ENCODE peak calls at places on chromosomes 12 and 14, in six cellular contexts. S is right lobe of liver; U is CD4-positive, CD25-positive, alpha-beta regulatory T cell; F is CD4-positive, alpha-beta T cell; Q is dorsolateral prefrontal cortex; V is uterus. M is an unnamed sample.

GRCh38 chr12:50690923-50691322 is 73.0 kb upstream of the ATF1 start:
- DNase-seq in S (no peak), U (no peak), F (no peak), Q (peak; percentile 52), V (no peak), M (peak; percentile 32)

GRCh38 chr12:110741795-110742717 is 635 bp downstream of the PPP1CC start:
- DNase-seq in S (peak; percentile 59), U (no peak), F (no peak), Q (no peak), V (peak; percentile 59), M (peak; percentile 36)

GRCh38 chr12:25997401-25997973 is 39.0 kb downstream of the RASSF8 start:
- DNase-seq in S (no peak), U (no peak), F (no peak), Q (no peak), V (no peak), M (no peak)

GRCh38 chr12:119682635-119683340 is 14.9 kb downstream of the PRKAB1 start:
- DNase-seq in S (no peak), U (no peak), F (no peak), Q (no peak), V (no peak), M (no peak)

GRCh38 chr14:79890527-79890926 is 320.8 kb downstream of the DIO2 start:
- DNase-seq in S (no peak), U (no peak), F (no peak), Q (no peak), V (no peak), M (no peak)

GRCh38 chr12:109010259-109010658 is 10.6 kb downstream of the SVOP start:
- DNase-seq in S (no peak), U (no peak), F (no peak), Q (no peak), V (no peak), M (no peak)

GRCh38 chr14:102923201-102923919 is 897 bp downstream of the AMN start:
- DNase-seq in S (no peak), U (no peak), F (no peak), Q (no peak), V (no peak), M (no peak)

GRCh38 chr12:122870867-122871664 is 24.9 kb downstream of the VPS37B start:
- DNase-seq in S (peak; percentile 81), U (no peak), F (no peak), Q (peak; percentile 52), V (no peak), M (no peak)

GRCh38 chr14:52268191-52269061 is 928 bp downstream of the PTGDR start:
- DNase-seq in S (no peak), U (no peak), F (no peak), Q (no peak), V (no peak), M (no peak)

GRCh38 chr14:99946652-99947489 is 118.4 kb upstream of the EVL start:
- DNase-seq in S (peak; percentile 61), U (peak; percentile 39), F (peak; percentile 45), Q (no peak), V (no peak), M (no peak)

GRCh38 chr12:3614806-3615466 is 123.9 kb downstream of the PRMT8 start:
- DNase-seq in S (no peak), U (no peak), F (no peak), Q (peak; percentile 23), V (no peak), M (no peak)

GRCh38 chr14:101482066-101482465 is 79.2 kb upstream of the DIO3 start:
- DNase-seq in S (no peak), U (no peak), F (no peak), Q (peak; percentile 1), V (no peak), M (no peak)

GRCh38 chr14:92702441-92702918 is 45.9 kb downstream of the LGMN start:
- DNase-seq in S (peak; percentile 69), U (no peak), F (no peak), Q (peak; percentile 32), V (no peak), M (no peak)

GRCh38 chr12:56271031-56271430 is 4.3 kb downstream of the COQ10A start:
- DNase-seq in S (no peak), U (no peak), F (no peak), Q (no peak), V (no peak), M (no peak)

GRCh38 chr12:115993715-115994114 is 283.8 kb downstream of the MED13L start:
- DNase-seq in S (no peak), U (no peak), F (no peak), Q (no peak), V (no peak), M (no peak)

GRCh38 chr14:93993382-93993781 is 3.7 kb upstream of the CCDC197 start:
- DNase-seq in S (no peak), U (no peak), F (no peak), Q (no peak), V (no peak), M (no peak)

GRCh38 chr12:123388218-123388947 is 4.5 kb downstream of the KMT5A start:
- DNase-seq in S (peak; percentile 87), U (peak; percentile 79), F (peak; percentile 69), Q (peak; percentile 75), V (peak; percentile 75), M (peak; percentile 80)

GRCh38 chr14:48430805-48431204 is 755.4 kb upstream of the MDGA2 start:
- DNase-seq in S (no peak), U (no peak), F (no peak), Q (no peak), V (no peak), M (no peak)

GRCh38 chr14:73188501-73188903 is 48.8 kb upstream of the PAPLN start:
- DNase-seq in S (no peak), U (no peak), F (no peak), Q (no peak), V (no peak), M (no peak)

GRCh38 chr12:107362960-107363359 is 269.6 kb upstream of the CRY1 start:
- DNase-seq in S (no peak), U (no peak), F (no peak), Q (no peak), V (no peak), M (no peak)

GRCh38 chr12:6392499-6392898 is 8.5 kb downstream of the LTBR start:
- DNase-seq in S (no peak), U (no peak), F (no peak), Q (no peak), V (peak; percentile 52), M (no peak)

GRCh38 chr12:121789233-121789781 is 4.2 kb downstream of the RHOF start:
- DNase-seq in S (no peak), U (peak; percentile 50), F (peak; percentile 39), Q (no peak), V (no peak), M (no peak)

GRCh38 chr12:80353254-80353653 is 90.8 kb upstream of the PTPRQ start:
- DNase-seq in S (no peak), U (no peak), F (no peak), Q (no peak), V (no peak), M (no peak)

DNA sequence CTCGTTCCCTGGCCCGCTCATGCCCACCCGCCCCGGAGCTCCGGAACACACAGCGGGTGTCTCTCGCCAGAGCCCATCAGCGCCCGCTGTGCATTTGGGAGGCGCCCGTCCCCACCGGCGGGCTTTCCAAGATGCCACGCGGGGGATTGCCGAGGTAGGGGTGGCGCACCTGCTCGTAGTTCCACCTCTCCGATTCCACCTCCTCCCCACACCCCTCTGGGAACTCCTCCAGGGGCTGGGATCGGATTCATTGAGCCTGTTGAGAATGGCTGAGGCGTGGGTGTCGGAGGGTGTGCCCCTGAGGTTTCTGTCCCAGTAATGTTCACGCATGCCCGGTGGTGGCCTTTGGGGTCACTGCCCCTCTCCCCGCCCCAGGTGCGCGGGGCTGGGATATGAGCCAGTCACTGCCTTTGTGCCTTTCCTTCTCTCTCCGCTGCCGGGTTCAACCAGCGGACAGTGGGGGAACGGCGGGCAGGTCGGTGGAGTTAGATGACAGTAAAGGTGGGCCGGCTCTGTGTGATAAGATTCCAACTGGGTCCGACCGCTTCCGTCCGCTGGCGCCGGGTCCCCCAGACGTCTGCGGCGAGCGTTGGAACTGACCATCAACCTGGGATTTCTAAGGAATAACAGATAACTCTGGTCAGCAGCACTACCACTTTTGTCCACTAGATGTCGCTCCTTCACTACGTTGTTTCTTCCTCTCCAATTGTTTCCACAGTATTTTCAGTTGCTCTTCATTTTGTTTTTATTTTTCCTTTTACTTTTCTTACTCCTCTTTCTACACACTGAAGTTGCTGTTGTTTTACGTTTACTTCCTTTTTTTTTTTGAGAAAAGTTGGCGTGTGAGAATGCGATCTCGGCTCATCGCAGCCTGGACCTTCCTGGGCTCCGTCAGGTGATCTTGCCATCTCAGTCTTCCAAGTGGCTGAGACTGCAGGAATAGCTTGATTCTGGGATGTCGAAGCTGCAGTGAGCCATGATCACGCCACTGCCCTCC is 178.1 kb upstream of the ALG10B start:
- DNase-seq in S (peak; percentile 69), U (peak; percentile 56), F (peak; percentile 58), Q (peak; percentile 70), V (peak; percentile 78), M (peak; percentile 37)
- H3K27ac ChIP-seq in S (no peak overlapping the region), U (no peak overlapping the region), F (no peak overlapping the region), Q (no peak overlapping the region), V (no peak overlapping the region), M (no peak overlapping the region)

GRCh38 chr12:14267724-14268123 is 97.8 kb upstream of the ATF7IP start:
- DNase-seq in S (no peak), U (no peak), F (no peak), Q (no peak), V (no peak), M (no peak)
- H3K27ac ChIP-seq in S (no peak overlapping the region), U (no peak overlapping the region), F (no peak overlapping the region), Q (no peak overlapping the region), V (no peak overlapping the region), M (no peak overlapping the region)

DNA sequence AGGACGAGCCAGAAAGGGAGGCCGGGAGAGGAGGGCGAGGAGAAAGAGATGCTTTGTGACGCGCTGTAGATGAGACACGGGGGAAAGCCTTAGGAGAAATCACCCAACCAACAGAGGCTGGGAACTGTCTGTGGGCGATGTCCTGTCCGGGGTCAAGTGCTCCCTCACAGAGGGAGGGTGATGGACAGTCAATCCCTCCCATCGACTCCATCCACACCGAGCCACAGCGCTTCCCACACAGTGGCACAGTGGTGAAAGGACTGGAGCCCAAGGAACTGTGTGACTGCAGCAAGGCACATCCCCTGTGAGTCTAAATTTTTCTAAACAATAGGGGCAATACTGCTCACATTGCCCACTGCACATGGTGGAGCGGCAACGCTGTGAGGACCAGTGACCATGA is 89.1 kb downstream of the TTC7B start:
- DNase-seq in S (no peak), U (no peak), F (no peak), Q (no peak), V (no peak), M (peak; percentile 18)
- H3K27ac ChIP-seq in S (no peak overlapping the region), U (no peak overlapping the region), F (no peak overlapping the region), Q (peak overlapping the region; percentile 85), V (no peak overlapping the region), M (peak overlapping the region; percentile 72)

GRCh38 chr12:96194901-96195844 is 998 bp downstream of the ELK3 start:
- DNase-seq in S (peak; percentile 50), U (peak; percentile 70), F (peak; percentile 66), Q (peak; percentile 37), V (peak; percentile 70), M (no peak)

GRCh38 chr12:96195845-96196451 is 1.8 kb downstream of the ELK3 start:
- DNase-seq in S (peak; percentile 42), U (peak; percentile 26), F (peak; percentile 41), Q (no peak), V (peak; percentile 47), M (no peak)

GRCh38 chr12:96192926-96193573 is 1.1 kb upstream of the ELK3 start:
- DNase-seq in S (peak; percentile 35), U (no peak), F (no peak), Q (no peak), V (no peak), M (no peak)

GRCh38 chr12:96193725-96194571 is at the start of gene ELK3:
- DNase-seq in S (peak; percentile 69), U (peak; percentile 45), F (peak; percentile 64), Q (peak; percentile 40), V (peak; percentile 69), M (peak; percentile 10)

GRCh38 chr12:96194572-96194889 is 356 bp downstream of the ELK3 start:
- DNase-seq in S (no peak), U (no peak), F (no peak), Q (no peak), V (no peak), M (no peak)
- H3K27ac ChIP-seq in S (peak overlapping the region; percentile 37), U (peak overlapping the region; percentile 75), F (peak overlapping the region; percentile 83), Q (no peak overlapping the region), V (peak overlapping the region; percentile 89), M (no peak overlapping the region)

M was measured in caudate nucleus.